ENCODE peak calls at places on chromosomes 6 and 20, in eight cellular contexts. One of them, this sample, is unnamed.

GRCh38 chr20:61099786-61100185 is 152.3 kb upstream of the CDH4 start:
- DNase-seq in heart right ventricle: no peak
- DNase-seq in fibroblast of lung: no peak
- DNase-seq in AG09319: no peak
- DNase-seq in naive thymus-derived CD8-positive, alpha-beta T cell: no peak
- DNase-seq in NCI-H1092 treated with DMSO at 0.1 percent for 48 hours: no peak
- DNase-seq in stimulated activated CD4-positive, alpha-beta T cell treated with anti-CD3 and anti-CD28 coated beads, Interleukin-1b, Interleukin-23, amount 100 ng/mL, for 48 hours: no peak
- DNase-seq in fibroblast of villous mesenchyme: no peak
- DNase-seq in this sample: no peak

GRCh38 chr6:45721665-45722064 is 294.0 kb downstream of the CLIC5 start:
- DNase-seq in heart right ventricle: no peak
- DNase-seq in fibroblast of lung: no peak
- DNase-seq in AG09319: no peak
- DNase-seq in naive thymus-derived CD8-positive, alpha-beta T cell: no peak
- DNase-seq in NCI-H1092 treated with DMSO at 0.1 percent for 48 hours: no peak
- DNase-seq in stimulated activated CD4-positive, alpha-beta T cell treated with anti-CD3 and anti-CD28 coated beads, Interleukin-1b, Interleukin-23, amount 100 ng/mL, for 48 hours: no peak
- DNase-seq in fibroblast of villous mesenchyme: no peak
- DNase-seq in this sample: no peak

GRCh38 chr6:12113190-12113578 is 101.1 kb downstream of the HIVEP1 start:
- DNase-seq in heart right ventricle: no peak
- DNase-seq in fibroblast of lung: peak
- DNase-seq in AG09319: no peak
- DNase-seq in naive thymus-derived CD8-positive, alpha-beta T cell: no peak
- DNase-seq in NCI-H1092 treated with DMSO at 0.1 percent for 48 hours: no peak
- DNase-seq in stimulated activated CD4-positive, alpha-beta T cell treated with anti-CD3 and anti-CD28 coated beads, Interleukin-1b, Interleukin-23, amount 100 ng/mL, for 48 hours: peak
- DNase-seq in fibroblast of villous mesenchyme: peak
- DNase-seq in this sample: peak

GRCh38 chr6:107600936-107601335 is 111.0 kb downstream of the SOBP start:
- DNase-seq in heart right ventricle: peak
- DNase-seq in fibroblast of lung: peak
- DNase-seq in AG09319: no peak
- DNase-seq in naive thymus-derived CD8-positive, alpha-beta T cell: no peak
- DNase-seq in NCI-H1092 treated with DMSO at 0.1 percent for 48 hours: no peak
- DNase-seq in stimulated activated CD4-positive, alpha-beta T cell treated with anti-CD3 and anti-CD28 coated beads, Interleukin-1b, Interleukin-23, amount 100 ng/mL, for 48 hours: no peak
- DNase-seq in fibroblast of villous mesenchyme: peak
- DNase-seq in this sample: no peak

GRCh38 chr6:89022747-89023289 is 57.7 kb upstream of the PNRC1 start:
- DNase-seq in heart right ventricle: no peak
- DNase-seq in fibroblast of lung: peak
- DNase-seq in AG09319: peak
- DNase-seq in naive thymus-derived CD8-positive, alpha-beta T cell: no peak
- DNase-seq in NCI-H1092 treated with DMSO at 0.1 percent for 48 hours: no peak
- DNase-seq in stimulated activated CD4-positive, alpha-beta T cell treated with anti-CD3 and anti-CD28 coated beads, Interleukin-1b, Interleukin-23, amount 100 ng/mL, for 48 hours: no peak
- DNase-seq in fibroblast of villous mesenchyme: peak
- DNase-seq in this sample: no peak

GRCh38 chr20:760751-761417 is 7.4 kb downstream of the SLC52A3 start:
- DNase-seq in heart right ventricle: no peak
- DNase-seq in fibroblast of lung: peak
- DNase-seq in AG09319: no peak
- DNase-seq in naive thymus-derived CD8-positive, alpha-beta T cell: no peak
- DNase-seq in NCI-H1092 treated with DMSO at 0.1 percent for 48 hours: no peak
- DNase-seq in stimulated activated CD4-positive, alpha-beta T cell treated with anti-CD3 and anti-CD28 coated beads, Interleukin-1b, Interleukin-23, amount 100 ng/mL, for 48 hours: peak
- DNase-seq in fibroblast of villous mesenchyme: peak
- DNase-seq in this sample: peak

GRCh38 chr6:13666194-13667105 is 45.2 kb downstream of the RANBP9 start:
- DNase-seq in heart right ventricle: no peak
- DNase-seq in fibroblast of lung: peak
- DNase-seq in AG09319: no peak
- DNase-seq in naive thymus-derived CD8-positive, alpha-beta T cell: no peak
- DNase-seq in NCI-H1092 treated with DMSO at 0.1 percent for 48 hours: no peak
- DNase-seq in stimulated activated CD4-positive, alpha-beta T cell treated with anti-CD3 and anti-CD28 coated beads, Interleukin-1b, Interleukin-23, amount 100 ng/mL, for 48 hours: no peak
- DNase-seq in fibroblast of villous mesenchyme: no peak
- DNase-seq in this sample: no peak

GRCh38 chr6:7528565-7528964 is 12.9 kb upstream of the DSP start:
- DNase-seq in heart right ventricle: no peak
- DNase-seq in fibroblast of lung: peak
- DNase-seq in AG09319: no peak
- DNase-seq in naive thymus-derived CD8-positive, alpha-beta T cell: no peak
- DNase-seq in NCI-H1092 treated with DMSO at 0.1 percent for 48 hours: no peak
- DNase-seq in stimulated activated CD4-positive, alpha-beta T cell treated with anti-CD3 and anti-CD28 coated beads, Interleukin-1b, Interleukin-23, amount 100 ng/mL, for 48 hours: no peak
- DNase-seq in fibroblast of villous mesenchyme: peak
- DNase-seq in this sample: no peak

GRCh38 chr6:103769431-103769830 is 1090.3 kb downstream of the HACE1 start:
- DNase-seq in heart right ventricle: no peak
- DNase-seq in fibroblast of lung: no peak
- DNase-seq in AG09319: no peak
- DNase-seq in naive thymus-derived CD8-positive, alpha-beta T cell: no peak
- DNase-seq in NCI-H1092 treated with DMSO at 0.1 percent for 48 hours: no peak
- DNase-seq in stimulated activated CD4-positive, alpha-beta T cell treated with anti-CD3 and anti-CD28 coated beads, Interleukin-1b, Interleukin-23, amount 100 ng/mL, for 48 hours: no peak
- DNase-seq in fibroblast of villous mesenchyme: no peak
- DNase-seq in this sample: no peak

GRCh38 chr6:134454794-134455193 is 136.9 kb upstream of the SGK1 start:
- DNase-seq in heart right ventricle: no peak
- DNase-seq in fibroblast of lung: peak
- DNase-seq in AG09319: no peak
- DNase-seq in naive thymus-derived CD8-positive, alpha-beta T cell: no peak
- DNase-seq in NCI-H1092 treated with DMSO at 0.1 percent for 48 hours: no peak
- DNase-seq in stimulated activated CD4-positive, alpha-beta T cell treated with anti-CD3 and anti-CD28 coated beads, Interleukin-1b, Interleukin-23, amount 100 ng/mL, for 48 hours: no peak
- DNase-seq in fibroblast of villous mesenchyme: no peak
- DNase-seq in this sample: no peak

GRCh38 chr6:140344149-140344913 is 969.9 kb upstream of the CITED2 start:
- DNase-seq in heart right ventricle: no peak
- DNase-seq in fibroblast of lung: peak
- DNase-seq in AG09319: no peak
- DNase-seq in naive thymus-derived CD8-positive, alpha-beta T cell: no peak
- DNase-seq in NCI-H1092 treated with DMSO at 0.1 percent for 48 hours: no peak
- DNase-seq in stimulated activated CD4-positive, alpha-beta T cell treated with anti-CD3 and anti-CD28 coated beads, Interleukin-1b, Interleukin-23, amount 100 ng/mL, for 48 hours: no peak
- DNase-seq in fibroblast of villous mesenchyme: peak
- DNase-seq in this sample: no peak

GRCh38 chr6:133130863-133131262 is 110.3 kb upstream of the EYA4 start:
- DNase-seq in heart right ventricle: peak
- DNase-seq in fibroblast of lung: peak
- DNase-seq in AG09319: no peak
- DNase-seq in naive thymus-derived CD8-positive, alpha-beta T cell: no peak
- DNase-seq in NCI-H1092 treated with DMSO at 0.1 percent for 48 hours: peak
- DNase-seq in stimulated activated CD4-positive, alpha-beta T cell treated with anti-CD3 and anti-CD28 coated beads, Interleukin-1b, Interleukin-23, amount 100 ng/mL, for 48 hours: no peak
- DNase-seq in fibroblast of villous mesenchyme: no peak
- DNase-seq in this sample: no peak